ENCODE peak calls at places on chromosome 11, in four cellular contexts. One of them, this sample, is unnamed.

GRCh38 chr11:110850846-110851245 is 138.6 kb upstream of the ARHGAP20 start:
- DNase-seq in tibial nerve: no peak
- DNase-seq in CD8-positive, alpha-beta T cell: no peak
- DNase-seq in aorta: no peak
- DNase-seq in this sample: no peak

GRCh38 chr11:11074686-11075370 is 217.0 kb upstream of the ZBED5 start:
- DNase-seq in aorta: no peak
- DNase-seq in tibial nerve: no peak
- DNase-seq in CD8-positive, alpha-beta T cell: no peak
- DNase-seq in this sample: no peak

GRCh38 chr11:84316866-84317560 is 1030.8 kb upstream of the CCDC90B start:
- DNase-seq in CD8-positive, alpha-beta T cell: no peak
- DNase-seq in aorta: no peak
- DNase-seq in tibial nerve: no peak
- DNase-seq in this sample: no peak

GRCh38 chr11:27370374-27370773 is 7.4 kb upstream of the CCDC34 start:
- DNase-seq in tibial nerve: no peak
- DNase-seq in aorta: no peak
- DNase-seq in CD8-positive, alpha-beta T cell: no peak
- DNase-seq in this sample: no peak

GRCh38 chr11:119293461-119293860 is 23.5 kb downstream of the MCAM start:
- DNase-seq in tibial nerve: no peak
- DNase-seq in CD8-positive, alpha-beta T cell: no peak
- DNase-seq in aorta: no peak
- DNase-seq in this sample: no peak

GRCh38 chr11:27977031-27977430 is 130.9 kb downstream of the KIF18A start:
- DNase-seq in CD8-positive, alpha-beta T cell: no peak
- DNase-seq in tibial nerve: no peak
- DNase-seq in aorta: no peak
- DNase-seq in this sample: no peak

GRCh38 chr11:70502677-70503076 is 104.3 kb downstream of the CTTN start:
- DNase-seq in tibial nerve: no peak
- DNase-seq in aorta: peak; percentile 41
- DNase-seq in CD8-positive, alpha-beta T cell: no peak
- DNase-seq in this sample: peak; percentile 45

GRCh38 chr11:1870721-1871466 is 18.0 kb downstream of the LSP1 start:
- DNase-seq in CD8-positive, alpha-beta T cell: peak; percentile 63
- DNase-seq in tibial nerve: no peak
- DNase-seq in aorta: peak; percentile 83
- DNase-seq in this sample: no peak

GRCh38 chr11:114090976-114091375 is 31.5 kb downstream of the ZBTB16 start:
- DNase-seq in aorta: no peak
- DNase-seq in tibial nerve: no peak
- DNase-seq in CD8-positive, alpha-beta T cell: no peak
- DNase-seq in this sample: no peak
- H3K4me3 ChIP-seq in aorta: no peak overlapping the region
- H3K4me3 ChIP-seq in tibial nerve: no peak overlapping the region
- H3K4me3 ChIP-seq in CD8-positive, alpha-beta T cell: no peak overlapping the region
- H3K4me3 ChIP-seq in this sample: no peak overlapping the region

GRCh38 chr11:9722893-9723292 is 59.0 kb downstream of the SWAP70 start:
- DNase-seq in aorta: no peak
- DNase-seq in tibial nerve: no peak
- DNase-seq in CD8-positive, alpha-beta T cell: no peak
- DNase-seq in this sample: no peak
- H3K36me3 ChIP-seq in aorta: no peaks in the 10 kb centered on the region
- H3K36me3 ChIP-seq in tibial nerve: no peaks in the 10 kb centered on the region
- H3K36me3 ChIP-seq in CD8-positive, alpha-beta T cell: no peaks in the 10 kb centered on the region
- H3K36me3 ChIP-seq in this sample: peaks cover 14% of the 10 kb centered on the region

DNA sequence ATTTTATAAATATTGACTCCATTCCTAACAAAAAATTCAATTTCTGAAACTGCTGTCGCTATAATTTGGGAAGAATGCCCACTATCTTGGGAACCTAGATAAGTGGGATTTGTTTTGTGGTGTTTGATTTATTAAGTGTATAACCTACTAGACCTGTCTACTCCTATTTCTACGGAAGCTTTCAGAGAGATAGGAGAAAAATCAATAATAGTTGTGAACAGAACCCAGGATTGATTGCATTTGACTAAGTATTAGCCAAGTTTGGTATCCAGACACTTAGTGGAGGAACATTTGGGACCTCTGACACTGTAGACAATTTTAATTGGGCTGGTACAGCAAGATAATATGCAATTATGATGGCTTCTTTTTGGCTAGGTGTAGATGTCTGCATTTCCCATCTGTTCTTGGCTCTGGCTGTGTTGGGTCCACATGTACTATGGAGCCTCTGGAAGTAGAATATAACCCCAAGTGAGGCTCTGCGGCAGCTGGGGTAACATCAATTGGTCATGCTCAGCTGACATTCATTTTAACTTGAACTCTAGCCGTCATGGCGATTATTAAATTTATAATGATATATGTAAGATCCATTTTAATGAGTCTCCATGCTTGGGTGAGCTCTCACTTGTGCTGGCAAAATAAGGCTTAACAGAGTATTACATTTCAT is 111.5 kb upstream of the E2F8 start:
- DNase-seq in CD8-positive, alpha-beta T cell: no peak
- DNase-seq in aorta: no peak
- DNase-seq in tibial nerve: no peak
- DNase-seq in this sample: no peak
- H3K27me3 ChIP-seq in CD8-positive, alpha-beta T cell: peaks cover 5% of the 10 kb centered on the region
- H3K27me3 ChIP-seq in aorta: no peaks in the 10 kb centered on the region
- H3K27me3 ChIP-seq in tibial nerve: peaks cover 36% of the 10 kb centered on the region
- H3K27me3 ChIP-seq in this sample: peaks cover 5% of the 10 kb centered on the region

GRCh38 chr11:73313652-73314051 is 5.6 kb downstream of the ARHGEF17 start:
- DNase-seq in tibial nerve: no peak
- DNase-seq in aorta: no peak
- DNase-seq in CD8-positive, alpha-beta T cell: no peak
- DNase-seq in this sample: no peak
- H3K4me3 ChIP-seq in tibial nerve: peak overlapping the region; percentile 36
- H3K4me3 ChIP-seq in aorta: peak overlapping the region; percentile 46
- H3K4me3 ChIP-seq in CD8-positive, alpha-beta T cell: no peak overlapping the region
- H3K4me3 ChIP-seq in this sample: no peak overlapping the region

GRCh38 chr11:65430406-65431217 is 8.0 kb downstream of the NEAT1 start:
- DNase-seq in CD8-positive, alpha-beta T cell: no peak
- DNase-seq in aorta: no peak
- DNase-seq in tibial nerve: no peak
- DNase-seq in this sample: no peak

GRCh38 chr11:65431452-65432132 is 9.0 kb downstream of the NEAT1 start:
- DNase-seq in aorta: no peak
- DNase-seq in tibial nerve: no peak
- DNase-seq in CD8-positive, alpha-beta T cell: peak; percentile 43
- DNase-seq in this sample: no peak

GRCh38 chr11:65433657-65434056 is 11.1 kb downstream of the NEAT1 start:
- DNase-seq in CD8-positive, alpha-beta T cell: no peak
- DNase-seq in tibial nerve: no peak
- DNase-seq in aorta: no peak
- DNase-seq in this sample: no peak

GRCh38 chr11:65432686-65433582 is 10.3 kb downstream of the NEAT1 start:
- DNase-seq in CD8-positive, alpha-beta T cell: no peak
- DNase-seq in aorta: no peak
- DNase-seq in tibial nerve: no peak
- DNase-seq in this sample: no peak

DNA sequence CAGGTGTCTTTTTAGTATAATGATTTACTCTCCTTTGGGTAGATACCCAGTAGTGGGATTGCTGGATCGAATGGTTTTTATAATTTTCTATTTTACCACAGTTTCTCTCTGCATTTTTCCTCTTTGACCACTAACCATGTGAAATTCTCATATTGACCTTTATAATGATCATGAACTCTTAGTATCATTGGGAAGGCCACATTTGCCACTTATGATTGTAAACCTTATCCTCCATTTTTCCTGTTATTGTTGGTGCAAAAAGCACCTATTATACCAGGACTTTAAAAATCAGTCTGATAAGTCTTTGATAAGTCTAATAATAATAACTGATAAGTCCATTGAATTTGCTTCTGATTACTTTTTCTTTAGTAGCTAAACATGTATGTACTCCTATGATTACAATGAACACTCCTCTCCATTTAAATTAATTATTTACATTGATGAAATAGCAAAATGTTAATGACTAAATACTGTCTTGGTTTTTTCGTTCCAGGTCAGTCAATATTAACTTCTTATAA is 9.6 kb downstream of the NEAT1 start:
- DNase-seq in aorta: no peak
- DNase-seq in tibial nerve: no peak
- DNase-seq in CD8-positive, alpha-beta T cell: no peak
- DNase-seq in this sample: no peak
- H3K36me3 ChIP-seq in aorta: peaks cover 7% of the 10 kb centered on the region
- H3K36me3 ChIP-seq in tibial nerve: no peaks in the 10 kb centered on the region
- H3K36me3 ChIP-seq in CD8-positive, alpha-beta T cell: peaks cover 5% of the 10 kb centered on the region
- H3K36me3 ChIP-seq in this sample: peaks cover 100% of the 10 kb centered on the region

GRCh38 chr11:69293819-69294505 is at the start of gene MYEOV:
- DNase-seq in tibial nerve: no peak
- DNase-seq in aorta: peak; percentile 80
- DNase-seq in CD8-positive, alpha-beta T cell: no peak
- DNase-seq in this sample: no peak
- H3K27me3 ChIP-seq in tibial nerve: no peaks in the 10 kb centered on the region
- H3K27me3 ChIP-seq in aorta: no peaks in the 10 kb centered on the region
- H3K27me3 ChIP-seq in CD8-positive, alpha-beta T cell: no peaks in the 10 kb centered on the region
- H3K27me3 ChIP-seq in this sample: no peaks in the 10 kb centered on the region

DNA sequence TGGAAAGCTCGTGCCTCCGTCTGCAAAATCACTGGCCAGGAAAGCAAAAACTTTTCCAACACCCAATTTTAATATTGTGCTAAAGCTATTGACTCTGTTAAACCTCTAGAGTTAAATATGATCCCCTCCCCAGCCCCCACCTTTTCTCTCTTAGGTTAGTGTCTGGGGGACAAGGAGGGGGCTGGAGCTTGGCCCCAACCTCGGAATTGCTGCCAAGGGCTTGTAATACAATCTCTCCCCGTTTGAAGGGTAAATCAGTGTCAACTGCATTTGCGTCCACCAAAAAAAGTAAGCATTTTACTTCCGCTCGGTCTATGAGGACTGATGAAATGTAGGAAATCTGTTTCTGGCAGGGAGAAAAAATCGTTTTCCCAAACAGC is at the start of gene GAS2:
- DNase-seq in aorta: no peak
- DNase-seq in tibial nerve: no peak
- DNase-seq in CD8-positive, alpha-beta T cell: no peak
- DNase-seq in this sample: no peak
- H3K4me3 ChIP-seq in aorta: no peak within 1 kb of the TSS
- H3K4me3 ChIP-seq in tibial nerve: peak within 1 kb of the TSS; percentile 42
- H3K4me3 ChIP-seq in CD8-positive, alpha-beta T cell: peak within 1 kb of the TSS; percentile 14
- H3K4me3 ChIP-seq in this sample: no peak within 1 kb of the TSS

GRCh38 chr11:66240781-66241136 is 27.7 kb upstream of the RAB1B start:
- DNase-seq in aorta: no peak
- DNase-seq in tibial nerve: no peak
- DNase-seq in CD8-positive, alpha-beta T cell: no peak
- DNase-seq in this sample: no peak

GRCh38 chr11:66242085-66242765 is 26.2 kb upstream of the RAB1B start:
- DNase-seq in CD8-positive, alpha-beta T cell: no peak
- DNase-seq in aorta: no peak
- DNase-seq in tibial nerve: no peak
- DNase-seq in this sample: no peak

GRCh38 chr11:66239998-66240780 is 28.2 kb upstream of the RAB1B start:
- DNase-seq in CD8-positive, alpha-beta T cell: no peak
- DNase-seq in tibial nerve: no peak
- DNase-seq in aorta: no peak
- DNase-seq in this sample: no peak

GRCh38 chr11:66247295-66247694 is 21.1 kb upstream of the RAB1B start:
- DNase-seq in aorta: no peak
- DNase-seq in CD8-positive, alpha-beta T cell: no peak
- DNase-seq in tibial nerve: no peak
- DNase-seq in this sample: no peak

DNA sequence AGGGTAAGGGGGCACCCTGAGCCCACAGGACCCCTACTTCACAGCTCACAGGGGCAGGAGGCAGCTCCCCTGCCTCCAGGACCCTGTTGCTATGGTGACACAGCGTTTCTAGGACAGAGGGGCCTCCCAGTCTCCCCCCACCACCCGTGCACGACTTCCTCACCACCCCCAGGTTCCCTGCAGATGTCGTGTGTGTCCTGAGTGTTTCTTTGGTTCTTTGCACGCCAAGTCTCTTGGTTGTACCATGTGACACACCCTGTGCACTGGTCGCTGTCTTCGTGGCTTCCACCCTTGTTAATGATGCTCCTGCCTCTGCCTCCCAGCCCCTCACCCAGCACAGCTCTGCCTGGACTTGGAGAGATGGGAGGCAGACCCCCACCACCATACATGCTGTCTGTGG is 24.6 kb upstream of the RAB1B start:
- DNase-seq in CD8-positive, alpha-beta T cell: no peak
- DNase-seq in aorta: no peak
- DNase-seq in tibial nerve: no peak
- DNase-seq in this sample: no peak
- H3K36me3 ChIP-seq in CD8-positive, alpha-beta T cell: peaks cover 57% of the 10 kb centered on the region
- H3K36me3 ChIP-seq in aorta: peaks cover 7% of the 10 kb centered on the region
- H3K36me3 ChIP-seq in tibial nerve: no peaks in the 10 kb centered on the region
- H3K36me3 ChIP-seq in this sample: peaks cover 24% of the 10 kb centered on the region

GRCh38 chr11:20668844-20669832 is at the start of gene NELL1:
- DNase-seq in tibial nerve: no peak
- DNase-seq in aorta: no peak
- DNase-seq in CD8-positive, alpha-beta T cell: no peak
- DNase-seq in this sample: no peak
- H3K27me3 ChIP-seq in tibial nerve: peaks cover 57% of the 10 kb centered on the region
- H3K27me3 ChIP-seq in aorta: peaks cover 3% of the 10 kb centered on the region
- H3K27me3 ChIP-seq in CD8-positive, alpha-beta T cell: peaks cover 8% of the 10 kb centered on the region
- H3K27me3 ChIP-seq in this sample: peaks cover 71% of the 10 kb centered on the region

GRCh38 chr11:66259225-66259624 is 9.2 kb upstream of the RAB1B start:
- DNase-seq in CD8-positive, alpha-beta T cell: no peak
- DNase-seq in tibial nerve: no peak
- DNase-seq in aorta: no peak
- DNase-seq in this sample: no peak
- H3K4me3 ChIP-seq in CD8-positive, alpha-beta T cell: no peak overlapping the region
- H3K4me3 ChIP-seq in tibial nerve: no peak overlapping the region
- H3K4me3 ChIP-seq in aorta: no peak overlapping the region
- H3K4me3 ChIP-seq in this sample: no peak overlapping the region

This sample was measured in RWPE2.